ENCODE peak calls at places on chromosomes 4 and X, in four cellular contexts. L is AG04450; F is stimulated activated CD8-positive, alpha-beta memory T cell treated with anti-CD3 and anti-CD28 coated beads, Interleukin-4, amount 100 ng/mL, for 1 hour; I is DMS 273 treated with DMSO at 0.1 percent for 48 hours. B is an unnamed sample.

GRCh38 chr4:127138586-127138985 is 494.2 kb upstream of the INTU start:
- DNase-seq in I (no peak), F (no peak), L (no peak), B (no peak)

GRCh38 chrX:126165721-126166401 is at the start of gene DCAF12L2:
- DNase-seq in I (no peak), L (no peak), F (no peak), B (no peak)

GRCh38 chr4:184448828-184449227 is 25.5 kb downstream of the IRF2 start:
- DNase-seq in F (no peak), I (no peak), L (no peak), B (no peak)

GRCh38 chr4:3062466-3062865 is 11.9 kb downstream of the HTT-AS start:
- DNase-seq in F (no peak), I (no peak), L (no peak), B (no peak)

GRCh38 chr4:78748361-78748760 is 27.8 kb upstream of the BMP2K start:
- DNase-seq in I (no peak), F (no peak), L (no peak), B (no peak)

GRCh38 chr4:9762823-9763475 is 18.5 kb upstream of the DRD5 start:
- DNase-seq in F (no peak), I (peak; percentile 11), L (peak; percentile 3), B (peak; percentile 20)

GRCh38 chr4:130985371-130985770 is 1889.4 kb downstream of the C4orf33 start:
- DNase-seq in L (no peak), F (no peak), I (no peak), B (no peak)

GRCh38 chr4:137664416-137664815 is 132.1 kb upstream of the PCDH18 start:
- DNase-seq in F (no peak), I (no peak), L (no peak), B (no peak)

GRCh38 chrX:69919749-69920148 is 130.0 kb downstream of the AWAT2 start:
- DNase-seq in F (no peak), I (no peak), L (no peak), B (no peak)

GRCh38 chr4:1245481-1246051 is 3.4 kb downstream of the CTBP1 start:
- DNase-seq in I (no peak), L (no peak), F (no peak), B (no peak)

GRCh38 chr4:109005523-109005922 is 242.7 kb upstream of the ETNPPL start:
- DNase-seq in I (no peak), L (no peak), F (no peak), B (no peak)

GRCh38 chr4:27692098-27692679 is 831.5 kb downstream of the STIM2 start:
- DNase-seq in I (no peak), F (no peak), L (no peak), B (no peak)

GRCh38 chr4:82718067-82718935 is 80.3 kb downstream of the SCD5 start:
- DNase-seq in F (no peak), L (no peak), I (no peak), B (no peak)

GRCh38 chr4:70969076-70969475 is 24.4 kb upstream of the DCK start:
- DNase-seq in L (no peak), F (no peak), I (no peak), B (no peak)